ENCODE peak calls at places on chromosomes 7 and 10, in five cellular contexts. One of them, this sample, is unnamed.
A peak's percentile ranks its signal among the peaks of the same experiment; 100 is the strongest.

GRCh38 chr7:41054960-41055700 is 647.8 kb downstream of the INHBA start:
- DNase-seq in activated naive CD8-positive, alpha-beta T cell treated with anti-CD3 and anti-CD28 coated beads, Interleukin-2, amount 10 ng/mL, durations not matched to agents 7 days and 5 days: no peak
- DNase-seq in esophagus squamous epithelium: no peak
- DNase-seq in AG04450: no peak
- DNase-seq in H4: no peak
- DNase-seq in this sample: no peak

GRCh38 chr10:132696728-132697567 is 89.0 kb downstream of the NKX6-2 start:
- DNase-seq in activated naive CD8-positive, alpha-beta T cell treated with anti-CD3 and anti-CD28 coated beads, Interleukin-2, amount 10 ng/mL, durations not matched to agents 7 days and 5 days: no peak
- DNase-seq in esophagus squamous epithelium: no peak
- DNase-seq in AG04450: no peak
- DNase-seq in H4: no peak
- DNase-seq in this sample: no peak

GRCh38 chr7:138889566-138889965 is 91.6 kb upstream of the ATP6V0A4 start:
- DNase-seq in esophagus squamous epithelium: no peak
- DNase-seq in H4: peak; percentile 73
- DNase-seq in activated naive CD8-positive, alpha-beta T cell treated with anti-CD3 and anti-CD28 coated beads, Interleukin-2, amount 10 ng/mL, durations not matched to agents 7 days and 5 days: no peak
- DNase-seq in AG04450: no peak
- DNase-seq in this sample: peak; percentile 24

GRCh38 chr7:135147899-135148721 is at the start of gene TMEM140:
- DNase-seq in AG04450: no peak
- DNase-seq in H4: peak; percentile 96
- DNase-seq in esophagus squamous epithelium: no peak
- DNase-seq in activated naive CD8-positive, alpha-beta T cell treated with anti-CD3 and anti-CD28 coated beads, Interleukin-2, amount 10 ng/mL, durations not matched to agents 7 days and 5 days: peak; percentile 63
- DNase-seq in this sample: peak; percentile 8

GRCh38 chr10:34033067-34033466 is 698.6 kb upstream of the NRP1 start:
- DNase-seq in H4: no peak
- DNase-seq in AG04450: no peak
- DNase-seq in activated naive CD8-positive, alpha-beta T cell treated with anti-CD3 and anti-CD28 coated beads, Interleukin-2, amount 10 ng/mL, durations not matched to agents 7 days and 5 days: no peak
- DNase-seq in esophagus squamous epithelium: no peak
- DNase-seq in this sample: no peak

GRCh38 chr7:98394377-98394836 is 6.5 kb downstream of the BAIAP2L1 start:
- DNase-seq in AG04450: peak; percentile 55
- DNase-seq in H4: peak; percentile 84
- DNase-seq in esophagus squamous epithelium: no peak
- DNase-seq in activated naive CD8-positive, alpha-beta T cell treated with anti-CD3 and anti-CD28 coated beads, Interleukin-2, amount 10 ng/mL, durations not matched to agents 7 days and 5 days: no peak
- DNase-seq in this sample: peak; percentile 27

GRCh38 chr10:47346572-47347302 is 1.4 kb upstream of the RBP3 start:
- DNase-seq in activated naive CD8-positive, alpha-beta T cell treated with anti-CD3 and anti-CD28 coated beads, Interleukin-2, amount 10 ng/mL, durations not matched to agents 7 days and 5 days: no peak
- DNase-seq in AG04450: no peak
- DNase-seq in H4: no peak
- DNase-seq in esophagus squamous epithelium: no peak
- DNase-seq in this sample: no peak

GRCh38 chr10:50402466-50402865 is 151.2 kb upstream of the ASAH2 start:
- DNase-seq in esophagus squamous epithelium: no peak
- DNase-seq in activated naive CD8-positive, alpha-beta T cell treated with anti-CD3 and anti-CD28 coated beads, Interleukin-2, amount 10 ng/mL, durations not matched to agents 7 days and 5 days: no peak
- DNase-seq in H4: no peak
- DNase-seq in AG04450: no peak
- DNase-seq in this sample: no peak

GRCh38 chr7:38801786-38802185 is 107.2 kb downstream of the VPS41 start:
- DNase-seq in esophagus squamous epithelium: no peak
- DNase-seq in activated naive CD8-positive, alpha-beta T cell treated with anti-CD3 and anti-CD28 coated beads, Interleukin-2, amount 10 ng/mL, durations not matched to agents 7 days and 5 days: no peak
- DNase-seq in H4: no peak
- DNase-seq in AG04450: no peak
- DNase-seq in this sample: no peak

GRCh38 chr7:115805458-115805857 is 225.1 kb downstream of the TFEC start:
- DNase-seq in AG04450: no peak
- DNase-seq in esophagus squamous epithelium: no peak
- DNase-seq in activated naive CD8-positive, alpha-beta T cell treated with anti-CD3 and anti-CD28 coated beads, Interleukin-2, amount 10 ng/mL, durations not matched to agents 7 days and 5 days: no peak
- DNase-seq in H4: no peak
- DNase-seq in this sample: no peak

GRCh38 chr10:15072358-15072757 is 16.2 kb downstream of the ACBD7 start:
- DNase-seq in H4: no peak
- DNase-seq in esophagus squamous epithelium: no peak
- DNase-seq in AG04450: no peak
- DNase-seq in activated naive CD8-positive, alpha-beta T cell treated with anti-CD3 and anti-CD28 coated beads, Interleukin-2, amount 10 ng/mL, durations not matched to agents 7 days and 5 days: no peak
- DNase-seq in this sample: no peak

GRCh38 chr10:124864421-124865193 is 63.0 kb downstream of the ABRAXAS2 start:
- DNase-seq in activated naive CD8-positive, alpha-beta T cell treated with anti-CD3 and anti-CD28 coated beads, Interleukin-2, amount 10 ng/mL, durations not matched to agents 7 days and 5 days: no peak
- DNase-seq in H4: peak; percentile 29
- DNase-seq in esophagus squamous epithelium: no peak
- DNase-seq in AG04450: no peak
- DNase-seq in this sample: no peak

GRCh38 chr7:43612599-43613589 is 30.0 kb downstream of the STK17A start:
- DNase-seq in esophagus squamous epithelium: no peak
- DNase-seq in H4: no peak
- DNase-seq in AG04450: peak; percentile 7
- DNase-seq in activated naive CD8-positive, alpha-beta T cell treated with anti-CD3 and anti-CD28 coated beads, Interleukin-2, amount 10 ng/mL, durations not matched to agents 7 days and 5 days: no peak
- DNase-seq in this sample: peak; percentile 25

GRCh38 chr7:36264123-36264916 is 111.3 kb downstream of the EEPD1 start:
- DNase-seq in AG04450: no peak
- DNase-seq in esophagus squamous epithelium: no peak
- DNase-seq in activated naive CD8-positive, alpha-beta T cell treated with anti-CD3 and anti-CD28 coated beads, Interleukin-2, amount 10 ng/mL, durations not matched to agents 7 days and 5 days: no peak
- DNase-seq in H4: no peak
- DNase-seq in this sample: no peak

GRCh38 chr10:77315511-77316129 is 322.0 kb downstream of the KCNMA1 start:
- DNase-seq in AG04450: no peak
- DNase-seq in esophagus squamous epithelium: no peak
- DNase-seq in H4: no peak
- DNase-seq in activated naive CD8-positive, alpha-beta T cell treated with anti-CD3 and anti-CD28 coated beads, Interleukin-2, amount 10 ng/mL, durations not matched to agents 7 days and 5 days: no peak
- DNase-seq in this sample: no peak

GRCh38 chr10:14658331-14659122 is 116.2 kb downstream of the FAM107B start:
- DNase-seq in activated naive CD8-positive, alpha-beta T cell treated with anti-CD3 and anti-CD28 coated beads, Interleukin-2, amount 10 ng/mL, durations not matched to agents 7 days and 5 days: no peak
- DNase-seq in esophagus squamous epithelium: no peak
- DNase-seq in H4: peak; percentile 48
- DNase-seq in AG04450: peak; percentile 44
- DNase-seq in this sample: no peak

GRCh38 chr7:24824400-24824799 is 67.1 kb upstream of the GSDME start:
- DNase-seq in AG04450: no peak
- DNase-seq in H4: no peak
- DNase-seq in esophagus squamous epithelium: no peak
- DNase-seq in activated naive CD8-positive, alpha-beta T cell treated with anti-CD3 and anti-CD28 coated beads, Interleukin-2, amount 10 ng/mL, durations not matched to agents 7 days and 5 days: no peak
- DNase-seq in this sample: no peak

GRCh38 chr10:3856593-3856992 is 71.6 kb upstream of the KLF6 start:
- DNase-seq in activated naive CD8-positive, alpha-beta T cell treated with anti-CD3 and anti-CD28 coated beads, Interleukin-2, amount 10 ng/mL, durations not matched to agents 7 days and 5 days: no peak
- DNase-seq in esophagus squamous epithelium: no peak
- DNase-seq in AG04450: no peak
- DNase-seq in H4: no peak
- DNase-seq in this sample: no peak